ENCODE peak calls at places on chromosomes 13 and 19, in seven cellular contexts. V is stimulated activated CD8-positive, alpha-beta memory T cell treated with anti-CD3 and anti-CD28 coated beads, Interleukin-4, amount 100 ng/mL, for 4 hours; Z is activated naive CD4-positive, alpha-beta T cell treated with anti-CD3 and anti-CD28 coated beads for 36 hours; Y is uterus; G is mesenchymal stem cell; T is heart right ventricle; S is tibial nerve. I is an unnamed sample.

GRCh38 chr19:38565686-38566105 is 52.1 kb downstream of the MAP4K1 start:
- DNase-seq in T (no peak), Z (no peak), G (no peak), Y (no peak), V (no peak), S (no peak), I (peak)

GRCh38 chr13:73717632-73718031 is 416.6 kb downstream of the KLF12 start:
- DNase-seq in Z (peak), T (no peak), Y (no peak), V (no peak), S (no peak), G (peak), I (no peak)

GRCh38 chr13:23730251-23730650 is 158.9 kb downstream of the MIPEP start:
- DNase-seq in T (no peak), S (no peak), Y (no peak), Z (no peak), V (no peak), G (no peak), I (no peak)

GRCh38 chr19:5470264-5470671 is 15.1 kb downstream of the ZNRF4 start:
- DNase-seq in S (no peak), T (no peak), G (no peak), Y (no peak), Z (no peak), V (no peak), I (peak)

GRCh38 chr19:31110331-31110730 is 238.9 kb downstream of the TSHZ3 start:
- DNase-seq in T (no peak), Z (peak), G (peak), S (no peak), Y (peak), V (peak), I (no peak)

GRCh38 chr13:33401238-33401637 is 115.7 kb upstream of the STARD13 start:
- DNase-seq in Y (no peak), G (no peak), S (no peak), Z (no peak), V (no peak), T (peak), I (peak)

GRCh38 chr19:17538684-17539287 is 16.7 kb upstream of the COLGALT1 start:
- DNase-seq in Y (no peak), G (peak), V (no peak), T (no peak), Z (no peak), S (no peak), I (no peak)

GRCh38 chr19:12265921-12266704 is 28.6 kb downstream of the ZNF44 start:
- DNase-seq in G (no peak), Y (no peak), S (no peak), Z (no peak), V (no peak), T (no peak), I (no peak)

GRCh38 chr19:34316741-34317241 is 48.2 kb upstream of the GPI start:
- DNase-seq in T (no peak), S (no peak), Z (no peak), Y (no peak), V (no peak), G (peak), I (no peak)

GRCh38 chr13:97359181-97360057 is 74.5 kb upstream of the RAP2A start:
- DNase-seq in V (no peak), Z (peak), S (peak), G (peak), Y (peak), T (peak), I (peak)

GRCh38 chr13:26041476-26041875 is 10.3 kb downstream of the SHISA2 start:
- DNase-seq in Z (no peak), V (no peak), T (no peak), G (no peak), Y (no peak), S (no peak), I (no peak)

GRCh38 chr13:41791056-41791455 is 169.9 kb downstream of the VWA8 start:
- DNase-seq in S (no peak), T (no peak), Y (no peak), V (no peak), G (no peak), Z (no peak), I (no peak)

GRCh38 chr19:34503546-34504272 is 22.2 kb downstream of the WTIP start:
- DNase-seq in Y (peak), S (no peak), T (no peak), G (no peak), V (no peak), Z (no peak), I (no peak)

GRCh38 chr19:57802269-57802668 is 12.4 kb downstream of the ZNF552 start:
- DNase-seq in T (no peak), S (no peak), Z (no peak), G (no peak), V (no peak), Y (no peak), I (no peak)

GRCh38 chr19:4889034-4889825 is 13.5 kb downstream of the ARRDC5 start:
- DNase-seq in Y (no peak), T (no peak), Z (no peak), V (no peak), G (no peak), S (no peak), I (no peak)

GRCh38 chr19:14118165-14119051 is 846 bp upstream of the PRKACA start:
- DNase-seq in Z (peak), T (peak), G (peak), S (peak), V (no peak), Y (peak), I (peak)

GRCh38 chr13:109684084-109684835 is 102.1 kb downstream of the IRS2 start:
- DNase-seq in Z (no peak), Y (no peak), V (no peak), G (no peak), S (no peak), T (no peak), I (no peak)

GRCh38 chr19:46082728-46083050 is 41.8 kb downstream of the IGFL3 start:
- DNase-seq in Z (no peak), T (no peak), V (no peak), Y (no peak), G (no peak), S (no peak), I (no peak)

GRCh38 chr19:10812902-10813404 is 23.1 kb downstream of the TMED1 start:
- DNase-seq in S (peak), V (no peak), T (peak), Z (peak), Y (peak), G (peak), I (no peak)

GRCh38 chr13:48602296-48603040 is 51.3 kb upstream of the CYSLTR2 start:
- DNase-seq in T (no peak), Y (no peak), V (no peak), G (no peak), Z (no peak), S (no peak), I (no peak)

GRCh38 chr13:50222569-50223332 is 207.5 kb downstream of the KCNRG start:
- DNase-seq in G (peak), V (no peak), T (peak), Y (peak), Z (no peak), S (peak), I (peak)

GRCh38 chr19:13012690-13013608 is 17.7 kb downstream of the NFIX start:
- DNase-seq in Y (peak), V (peak), Z (peak), T (no peak), S (peak), G (peak), I (peak)

GRCh38 chr19:29909545-29909944 is 32.5 kb upstream of the URI1 start:
- DNase-seq in Z (no peak), G (no peak), S (no peak), Y (no peak), T (no peak), V (no peak), I (no peak)

GRCh38 chr13:110628952-110629701 is 13.8 kb downstream of the NAXD start:
- DNase-seq in Z (no peak), S (no peak), Y (no peak), G (peak), V (no peak), T (no peak), I (no peak)

GRCh38 chr19:11069451-11070009 is 19.7 kb upstream of the LDLR start:
- DNase-seq in S (no peak), Y (no peak), T (no peak), Z (no peak), V (no peak), G (no peak), I (no peak)

I was measured in heart left ventricle.